ENCODE peak calls at places on chromosomes 2 and 18, in four cellular contexts. One of them, this sample, is unnamed.

GRCh38 chr2:100623033-100623715 is 60.4 kb downstream of the PDCL3 start:
- DNase-seq in GM12891: no peak
- DNase-seq in endothelial cell of umbilical vein: no peak
- DNase-seq in breast epithelium: no peak
- DNase-seq in this sample: no peak

GRCh38 chr18:55268146-55268545 is 308.9 kb upstream of the CCDC68 start:
- DNase-seq in GM12891: no peak
- DNase-seq in endothelial cell of umbilical vein: peak; percentile 31
- DNase-seq in breast epithelium: no peak
- DNase-seq in this sample: no peak

GRCh38 chr2:111884592-111884964 is 585 bp upstream of the ANAPC1 start:
- DNase-seq in GM12891: no peak
- DNase-seq in endothelial cell of umbilical vein: no peak
- DNase-seq in breast epithelium: no peak
- DNase-seq in this sample: no peak

GRCh38 chr2:16206191-16206944 is 266.0 kb downstream of the MYCN start:
- DNase-seq in GM12891: no peak
- DNase-seq in endothelial cell of umbilical vein: no peak
- DNase-seq in breast epithelium: no peak
- DNase-seq in this sample: no peak

GRCh38 chr18:28079883-28080282 is 97.0 kb downstream of the CDH2 start:
- DNase-seq in GM12891: no peak
- DNase-seq in endothelial cell of umbilical vein: no peak
- DNase-seq in breast epithelium: no peak
- DNase-seq in this sample: no peak

GRCh38 chr2:58871469-58872142 is 630.5 kb upstream of the FANCL start:
- DNase-seq in GM12891: no peak
- DNase-seq in endothelial cell of umbilical vein: no peak
- DNase-seq in breast epithelium: no peak
- DNase-seq in this sample: no peak

GRCh38 chr18:63107171-63107850 is 212.3 kb downstream of the BCL2 start:
- DNase-seq in GM12891: no peak
- DNase-seq in endothelial cell of umbilical vein: no peak
- DNase-seq in breast epithelium: no peak
- DNase-seq in this sample: no peak

GRCh38 chr2:27086722-27087446 is at the start of gene KHK:
- DNase-seq in GM12891: peak; percentile 51
- DNase-seq in endothelial cell of umbilical vein: no peak
- DNase-seq in breast epithelium: peak; percentile 61
- DNase-seq in this sample: no peak

GRCh38 chr2:8676915-8677645 is 4.8 kb upstream of the ID2 start:
- DNase-seq in GM12891: no peak
- DNase-seq in endothelial cell of umbilical vein: no peak
- DNase-seq in breast epithelium: peak; percentile 37
- DNase-seq in this sample: peak; percentile 26

GRCh38 chr2:113979172-113980128 is 89.6 kb downstream of the ACTR3 start:
- DNase-seq in GM12891: peak; percentile 59
- DNase-seq in endothelial cell of umbilical vein: no peak
- DNase-seq in breast epithelium: no peak
- DNase-seq in this sample: no peak

GRCh38 chr18:48791636-48792105 is 159.1 kb downstream of the SMAD7 start:
- DNase-seq in GM12891: no peak
- DNase-seq in endothelial cell of umbilical vein: no peak
- DNase-seq in breast epithelium: no peak
- DNase-seq in this sample: no peak

GRCh38 chr2:163735692-163736432 is at the start of gene FIGN:
- DNase-seq in GM12891: no peak
- DNase-seq in endothelial cell of umbilical vein: peak; percentile 91
- DNase-seq in breast epithelium: peak; percentile 57
- DNase-seq in this sample: peak; percentile 46

GRCh38 chr2:207202645-207203044 is 36.9 kb upstream of the KLF7 start:
- DNase-seq in GM12891: no peak
- DNase-seq in endothelial cell of umbilical vein: peak; percentile 53
- DNase-seq in breast epithelium: no peak
- DNase-seq in this sample: no peak

GRCh38 chr2:138534791-138535190 is 33.2 kb downstream of the SPOPL start:
- DNase-seq in GM12891: no peak
- DNase-seq in endothelial cell of umbilical vein: no peak
- DNase-seq in breast epithelium: no peak
- DNase-seq in this sample: no peak

GRCh38 chr2:130949954-130950353 is 113.2 kb downstream of the ARHGEF4 start:
- DNase-seq in GM12891: no peak
- DNase-seq in endothelial cell of umbilical vein: no peak
- DNase-seq in breast epithelium: no peak
- DNase-seq in this sample: no peak

GRCh38 chr2:239883326-239884050 is 141.7 kb downstream of the NDUFA10 start:
- DNase-seq in GM12891: no peak
- DNase-seq in endothelial cell of umbilical vein: no peak
- DNase-seq in breast epithelium: no peak
- DNase-seq in this sample: no peak

GRCh38 chr2:231467613-231468525 is 3.6 kb upstream of the NCL start:
- DNase-seq in GM12891: no peak
- DNase-seq in endothelial cell of umbilical vein: no peak
- DNase-seq in breast epithelium: no peak
- DNase-seq in this sample: no peak

GRCh38 chr2:150465703-150466569 is 21.5 kb downstream of the RND3 start:
- DNase-seq in GM12891: no peak
- DNase-seq in endothelial cell of umbilical vein: peak; percentile 47
- DNase-seq in breast epithelium: no peak
- DNase-seq in this sample: no peak

GRCh38 chr2:8608411-8608954 is 73.4 kb upstream of the ID2 start:
- DNase-seq in GM12891: no peak
- DNase-seq in endothelial cell of umbilical vein: no peak
- DNase-seq in breast epithelium: no peak
- DNase-seq in this sample: no peak

GRCh38 chr2:191013617-191013875 is 425 bp downstream of the STAT1 start:
- DNase-seq in GM12891: no peak
- DNase-seq in endothelial cell of umbilical vein: no peak
- DNase-seq in breast epithelium: no peak
- DNase-seq in this sample: no peak

GRCh38 chr2:224449212-224450147 is 47.6 kb upstream of the FAM124B start:
- DNase-seq in GM12891: peak; percentile 13
- DNase-seq in endothelial cell of umbilical vein: peak; percentile 85
- DNase-seq in breast epithelium: no peak
- DNase-seq in this sample: no peak

GRCh38 chr2:181780159-181781081 is 100.1 kb upstream of the NEUROD1 start:
- DNase-seq in GM12891: no peak
- DNase-seq in endothelial cell of umbilical vein: peak; percentile 57
- DNase-seq in breast epithelium: peak; percentile 58
- DNase-seq in this sample: no peak

GRCh38 chr2:232436381-232437129 is 19.4 kb upstream of the ALPI start:
- DNase-seq in GM12891: no peak
- DNase-seq in endothelial cell of umbilical vein: no peak
- DNase-seq in breast epithelium: peak; percentile 46
- DNase-seq in this sample: no peak

GRCh38 chr2:235709124-235709813 is 215.4 kb downstream of the AGAP1 start:
- DNase-seq in GM12891: no peak
- DNase-seq in endothelial cell of umbilical vein: no peak
- DNase-seq in breast epithelium: no peak
- DNase-seq in this sample: no peak

GRCh38 chr2:195308163-195308562 is 348.9 kb upstream of the SLC39A10 start:
- DNase-seq in GM12891: no peak
- DNase-seq in endothelial cell of umbilical vein: no peak
- DNase-seq in breast epithelium: no peak
- DNase-seq in this sample: no peak

GRCh38 chr2:10123281-10123680 is 742 bp downstream of the RRM2 start:
- DNase-seq in GM12891: no peak
- DNase-seq in endothelial cell of umbilical vein: no peak
- DNase-seq in breast epithelium: no peak
- DNase-seq in this sample: no peak

GRCh38 chr2:10128420-10128819 is 5.9 kb downstream of the RRM2 start:
- DNase-seq in GM12891: no peak
- DNase-seq in endothelial cell of umbilical vein: no peak
- DNase-seq in breast epithelium: no peak
- DNase-seq in this sample: no peak

GRCh38 chr2:10124538-10125045 is 2.1 kb downstream of the RRM2 start:
- DNase-seq in GM12891: no peak
- DNase-seq in endothelial cell of umbilical vein: peak; percentile 69
- DNase-seq in breast epithelium: no peak
- DNase-seq in this sample: peak; percentile 58

GRCh38 chr2:10126627-10127026 is 4.1 kb downstream of the RRM2 start:
- DNase-seq in GM12891: no peak
- DNase-seq in endothelial cell of umbilical vein: peak; percentile 43
- DNase-seq in breast epithelium: no peak
- DNase-seq in this sample: no peak

DNA sequence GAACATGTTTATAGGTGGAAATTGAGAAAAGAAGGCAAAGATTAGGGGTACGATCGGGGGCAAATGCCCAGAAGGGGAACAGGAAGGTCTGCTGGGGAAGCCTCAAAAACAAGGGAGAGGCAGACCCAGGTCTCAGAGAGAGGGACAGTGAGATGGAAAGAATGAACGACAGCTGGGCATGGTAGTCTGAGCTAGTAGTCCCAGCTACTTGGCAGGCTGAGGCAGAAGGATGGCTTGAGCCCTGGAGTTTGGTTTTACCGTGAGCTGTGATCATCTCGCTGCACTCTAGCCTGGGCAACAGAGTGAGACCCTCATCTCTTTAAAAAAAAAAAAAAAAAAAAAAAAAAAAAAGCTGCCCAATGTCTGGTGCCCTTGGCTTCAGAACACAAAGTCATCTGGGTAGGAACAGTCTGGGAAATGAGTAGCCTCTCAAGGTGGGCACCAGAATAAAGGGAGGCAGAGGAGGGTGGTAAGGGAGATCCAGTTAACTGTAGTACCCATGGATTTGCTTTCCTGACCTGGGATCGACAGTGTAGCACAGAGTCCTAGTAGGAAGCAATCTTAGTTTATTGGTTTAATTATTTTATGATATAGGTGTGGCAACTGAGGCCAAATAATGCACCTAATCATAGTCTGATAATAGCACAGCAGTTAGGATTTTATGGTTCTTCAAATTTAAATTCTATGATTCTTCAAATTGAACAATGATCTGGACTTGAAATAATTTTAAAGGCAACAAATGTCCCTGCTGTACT is 3.5 kb downstream of the RRM2 start:
- DNase-seq in GM12891: no peak
- DNase-seq in endothelial cell of umbilical vein: no peak
- DNase-seq in breast epithelium: no peak
- DNase-seq in this sample: no peak
- TF ChIP-seq POLR2A in GM12891: no peak
- TF ChIP-seq POLR2A in endothelial cell of umbilical vein: no peak
- TF ChIP-seq POLR2A in breast epithelium: no peak
- TF ChIP-seq POLR2A in this sample: no peak

GRCh38 chr18:23943903-23944624 is 70.5 kb upstream of the TTC39C start:
- DNase-seq in GM12891: no peak
- DNase-seq in endothelial cell of umbilical vein: no peak
- DNase-seq in breast epithelium: no peak
- DNase-seq in this sample: no peak
- TF ChIP-seq POLR2AphosphoS5 in GM12891: no peak
- TF ChIP-seq POLR2AphosphoS5 in endothelial cell of umbilical vein: no peak
- TF ChIP-seq POLR2AphosphoS5 in breast epithelium: no peak
- TF ChIP-seq POLR2AphosphoS5 in this sample: no peak

DNA sequence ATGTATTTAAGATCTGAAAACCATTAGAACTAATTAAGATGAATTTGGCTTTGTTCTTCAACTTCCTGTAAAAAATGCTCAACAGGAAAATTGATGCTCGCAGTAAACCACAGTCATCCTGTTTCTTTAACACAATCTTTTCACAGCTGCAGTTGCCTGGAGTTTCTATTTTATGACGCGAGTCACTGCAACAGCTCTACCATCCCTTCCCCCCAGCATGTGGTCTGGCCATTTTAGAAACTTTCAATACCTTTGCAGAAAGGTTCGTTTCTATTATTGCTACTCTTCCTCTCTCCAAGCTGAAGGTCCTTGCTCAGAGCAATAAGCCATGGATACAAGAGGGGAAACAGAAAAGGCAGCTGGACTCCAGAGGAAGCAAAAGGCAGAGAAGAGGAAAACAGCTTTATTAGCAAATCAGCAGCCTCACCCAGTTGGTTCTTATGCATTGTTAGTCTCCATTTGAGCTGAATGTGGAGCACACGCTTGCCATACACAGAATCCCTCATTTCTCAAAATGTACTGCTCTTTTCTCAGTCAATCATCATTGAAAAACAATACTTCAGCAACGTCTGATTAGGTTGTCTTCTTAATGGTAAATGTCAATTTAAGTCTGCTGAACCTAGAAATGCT is 3.9 kb downstream of the WIPF1 start:
- DNase-seq in GM12891: no peak
- DNase-seq in endothelial cell of umbilical vein: peak; percentile 89
- DNase-seq in breast epithelium: no peak
- DNase-seq in this sample: no peak
- TF ChIP-seq POLR2A in GM12891: peak; percentile 64
- TF ChIP-seq POLR2A in endothelial cell of umbilical vein: peak; percentile 50
- TF ChIP-seq POLR2A in breast epithelium: no peak
- TF ChIP-seq POLR2A in this sample: no peak

GRCh38 chr2:48508461-48509124 is 21.4 kb upstream of the STON1 start:
- DNase-seq in GM12891: no peak
- DNase-seq in endothelial cell of umbilical vein: peak; percentile 87
- DNase-seq in breast epithelium: no peak
- DNase-seq in this sample: peak; percentile 21
- TF ChIP-seq POLR2AphosphoS5 in GM12891: no peak
- TF ChIP-seq POLR2AphosphoS5 in endothelial cell of umbilical vein: no peak
- TF ChIP-seq POLR2AphosphoS5 in breast epithelium: no peak
- TF ChIP-seq POLR2AphosphoS5 in this sample: peak; percentile 31

GRCh38 chr2:43104106-43104505 is 122.3 kb downstream of the ZFP36L2 start:
- DNase-seq in GM12891: no peak
- DNase-seq in endothelial cell of umbilical vein: no peak
- DNase-seq in breast epithelium: no peak
- DNase-seq in this sample: no peak

GRCh38 chr2:43107679-43108078 is 118.7 kb downstream of the ZFP36L2 start:
- DNase-seq in GM12891: no peak
- DNase-seq in endothelial cell of umbilical vein: no peak
- DNase-seq in breast epithelium: no peak
- DNase-seq in this sample: no peak

GRCh38 chr2:43104763-43105162 is 121.6 kb downstream of the ZFP36L2 start:
- DNase-seq in GM12891: no peak
- DNase-seq in endothelial cell of umbilical vein: no peak
- DNase-seq in breast epithelium: no peak
- DNase-seq in this sample: no peak

GRCh38 chr2:43106767-43107527 is 119.5 kb downstream of the ZFP36L2 start:
- DNase-seq in GM12891: no peak
- DNase-seq in endothelial cell of umbilical vein: no peak
- DNase-seq in breast epithelium: no peak
- DNase-seq in this sample: no peak

GRCh38 chr2:43105586-43106562 is 120.5 kb downstream of the ZFP36L2 start:
- DNase-seq in GM12891: no peak
- DNase-seq in endothelial cell of umbilical vein: no peak
- DNase-seq in breast epithelium: no peak
- DNase-seq in this sample: peak; percentile 47
- TF ChIP-seq POLR2A in GM12891: no peak
- TF ChIP-seq POLR2A in endothelial cell of umbilical vein: no peak
- TF ChIP-seq POLR2A in breast epithelium: no peak
- TF ChIP-seq POLR2A in this sample: no peak

DNA sequence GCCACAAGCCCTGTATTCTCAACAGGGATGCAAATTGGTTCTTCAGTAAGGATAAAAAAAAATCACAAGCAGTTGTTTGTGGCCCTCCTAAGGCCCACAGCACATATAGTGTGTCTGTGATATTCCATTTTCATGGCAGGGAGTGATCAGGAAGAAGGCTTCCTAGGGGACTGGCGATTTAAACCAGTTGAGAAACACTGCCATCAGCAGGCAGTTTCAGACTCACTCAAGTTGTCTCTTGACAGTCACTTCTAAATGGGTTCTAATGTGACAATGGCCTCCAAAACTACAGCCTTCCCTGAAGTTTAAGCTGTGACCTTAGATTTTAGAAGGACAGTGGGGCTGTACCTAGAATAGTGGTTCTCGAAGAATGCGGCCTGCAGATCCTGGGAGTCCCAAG is 6.0 kb downstream of the CIAO1 start:
- DNase-seq in GM12891: no peak
- DNase-seq in endothelial cell of umbilical vein: no peak
- DNase-seq in breast epithelium: no peak
- DNase-seq in this sample: no peak
- TF ChIP-seq POLR2AphosphoS5 in GM12891: no peak
- TF ChIP-seq POLR2AphosphoS5 in endothelial cell of umbilical vein: no peak
- TF ChIP-seq POLR2AphosphoS5 in breast epithelium: no peak
- TF ChIP-seq POLR2AphosphoS5 in this sample: no peak

This sample was measured in prostate gland.